ENCODE peak calls at places on chromosomes 11 and 22, in four cellular contexts. O, R, I and W are unnamed samples.

GRCh38 chr11:8658210-8658968 is 24.1 kb downstream of the TRIM66 start:
- DNase-seq in R (no peak), I (no peak), O (no peak), W (no peak)

GRCh38 chr11:126485021-126485781 is 129.7 kb downstream of the ST3GAL4 start:
- DNase-seq in I (no peak), R (no peak), O (no peak), W (no peak)

GRCh38 chr22:44441401-44442185 is 56.4 kb downstream of the RTL6 start:
- DNase-seq in I (no peak), O (no peak), R (no peak), W (no peak)

GRCh38 chr11:87447606-87448005 is 409.9 kb downstream of the TMEM135 start:
- DNase-seq in I (no peak), R (no peak), O (no peak), W (no peak)

GRCh38 chr11:83070044-83070877 is 1.4 kb downstream of the RAB30 start:
- DNase-seq in O (no peak), R (no peak), I (no peak), W (no peak)

GRCh38 chr11:114162719-114163123 is 103.2 kb downstream of the ZBTB16 start:
- DNase-seq in R (no peak), I (peak; percentile 89), O (peak; percentile 74), W (no peak)

GRCh38 chr11:75931124-75931523 is 116.1 kb downstream of the UVRAG start:
- DNase-seq in R (no peak), O (no peak), I (no peak), W (no peak)

GRCh38 chr11:112610996-112611795 is 350.0 kb upstream of the NCAM1 start:
- DNase-seq in I (no peak), R (no peak), O (no peak), W (no peak)

GRCh38 chr22:22242488-22242887 is 2.1 kb upstream of the VPREB1 start:
- DNase-seq in R (no peak), I (no peak), O (no peak), W (no peak)

GRCh38 chr11:16791494-16791961 is 53.1 kb downstream of the C11orf58 start:
- DNase-seq in O (no peak), I (no peak), R (no peak), W (no peak)

GRCh38 chr11:27485930-27486773 is 13.6 kb upstream of the LGR4 start:
- DNase-seq in O (peak; percentile 64), I (no peak), R (no peak), W (no peak)

GRCh38 chr22:49764151-49764581 is 63.5 kb downstream of the BRD1 start:
- DNase-seq in O (no peak), R (no peak), I (peak; percentile 9), W (no peak)

GRCh38 chr22:42296381-42296853 is 26.0 kb upstream of the TCF20 start:
- DNase-seq in O (no peak), I (no peak), R (no peak), W (no peak)

GRCh38 chr11:132980721-132981120 is 551.6 kb downstream of the OPCML start:
- DNase-seq in R (no peak), I (no peak), O (no peak), W (no peak)

GRCh38 chr11:74138572-74138971 is 32.2 kb downstream of the C2CD3 start:
- DNase-seq in R (no peak), O (peak; percentile 66), I (no peak), W (no peak)

GRCh38 chr11:8032122-8032521 is 45.0 kb downstream of the EIF3F start:
- DNase-seq in R (no peak), O (no peak), I (no peak), W (no peak)

GRCh38 chr11:63761870-63762661 is 6.5 kb downstream of the ZFTA start:
- DNase-seq in I (no peak), O (peak; percentile 42), R (no peak), W (no peak)
- H3K27ac ChIP-seq in I (peak overlapping the region; percentile 41), O (no peak overlapping the region), R (no peak overlapping the region), W (no peak overlapping the region)

DNA sequence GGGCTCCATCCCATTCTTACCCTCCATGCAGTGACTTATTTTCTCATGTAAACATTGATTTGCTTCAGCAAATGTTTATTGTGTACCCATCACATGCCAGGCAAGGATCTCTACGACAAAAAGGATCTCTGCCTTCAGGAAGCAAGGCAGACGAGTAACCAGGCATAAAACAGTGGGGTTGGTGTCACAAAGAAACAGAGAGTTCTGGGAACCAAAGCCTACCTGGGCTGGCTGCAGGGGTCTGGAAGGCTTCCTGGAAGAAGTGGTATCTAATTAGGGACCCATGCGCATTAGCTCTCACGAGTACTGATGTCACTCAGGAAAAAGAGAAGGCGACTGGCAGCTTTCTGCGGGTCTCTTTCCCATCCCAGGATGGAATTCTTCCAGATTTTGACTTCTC is 44.5 kb downstream of the KIAA1671 start:
- DNase-seq in R (no peak), O (no peak), I (no peak), W (no peak)
- H3K27ac ChIP-seq in R (no peak overlapping the region), O (peak overlapping the region; percentile 92), I (no peak overlapping the region), W (no peak overlapping the region)

GRCh38 chr22:30333707-30334087 is 7.0 kb upstream of the TBC1D10A start:
- DNase-seq in I (no peak), R (no peak), O (no peak), W (no peak)
- H3K27ac ChIP-seq in I (no peak overlapping the region), R (no peak overlapping the region), O (no peak overlapping the region), W (no peak overlapping the region)

GRCh38 chr11:18791175-18792065 is at the start of gene PTPN5:
- DNase-seq in I (no peak), O (peak; percentile 48), R (no peak), W (no peak)
- H3K27ac ChIP-seq in I (no peak within 1 kb of the TSS), O (no peak within 1 kb of the TSS), R (no peak within 1 kb of the TSS), W (no peak within 1 kb of the TSS)

DNA sequence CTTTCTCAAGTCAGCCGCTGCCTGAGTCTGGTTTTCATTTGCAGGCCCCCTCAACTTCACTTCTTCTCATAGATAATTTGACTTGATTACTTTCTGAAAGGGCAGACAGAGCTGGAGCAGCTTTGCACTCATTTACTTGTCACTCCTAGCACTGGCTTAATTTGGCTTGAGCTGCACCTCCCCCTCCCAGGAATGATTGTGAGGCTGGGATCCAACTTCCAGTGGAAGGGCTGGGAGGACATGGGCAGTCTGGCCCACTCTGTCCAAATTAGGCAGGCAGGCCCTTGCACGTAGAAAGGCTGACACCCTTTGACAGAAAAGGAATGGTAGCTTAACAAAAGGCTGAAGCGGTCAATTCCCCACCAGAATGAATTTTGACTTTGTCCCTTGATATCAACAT is 453.9 kb downstream of the ETS1 start:
- DNase-seq in R (no peak), O (peak; percentile 74), I (no peak), W (no peak)
- H3K27ac ChIP-seq in R (no peak overlapping the region), O (peak overlapping the region; percentile 70), I (no peak overlapping the region), W (no peak overlapping the region)

DNA sequence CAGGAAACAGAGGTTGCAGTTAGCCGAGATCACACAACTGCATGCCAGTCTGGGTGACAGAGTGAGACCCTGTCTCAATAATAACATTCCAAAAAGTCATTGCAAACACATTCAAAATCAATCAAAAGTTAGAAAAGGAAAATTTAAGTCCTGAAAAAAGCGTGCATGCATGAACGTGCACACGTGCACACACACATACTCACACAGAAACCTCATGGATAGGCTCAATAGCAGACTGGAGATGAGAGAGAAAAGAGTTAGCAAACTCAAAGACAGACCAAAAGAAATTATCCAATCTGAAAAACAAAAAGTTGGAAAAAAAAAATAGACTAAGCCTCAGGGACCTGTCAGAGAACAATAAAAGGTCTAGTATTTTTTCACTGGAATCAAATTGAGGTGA is 1005.6 kb downstream of the TBC1D22A start:
- DNase-seq in O (no peak), R (no peak), I (no peak), W (no peak)
- H3K27ac ChIP-seq in O (no peak overlapping the region), R (no peak overlapping the region), I (no peak overlapping the region), W (no peak overlapping the region)

GRCh38 chr11:101661559-101661958 is 77.8 kb upstream of the TRPC6 start:
- DNase-seq in O (no peak), R (no peak), I (no peak), W (no peak)

GRCh38 chr11:101666916-101667315 is 83.1 kb upstream of the TRPC6 start:
- DNase-seq in O (no peak), I (no peak), R (no peak), W (no peak)
- H3K27ac ChIP-seq in O (no peak overlapping the region), I (no peak overlapping the region), R (no peak overlapping the region), W (no peak overlapping the region)

DNA sequence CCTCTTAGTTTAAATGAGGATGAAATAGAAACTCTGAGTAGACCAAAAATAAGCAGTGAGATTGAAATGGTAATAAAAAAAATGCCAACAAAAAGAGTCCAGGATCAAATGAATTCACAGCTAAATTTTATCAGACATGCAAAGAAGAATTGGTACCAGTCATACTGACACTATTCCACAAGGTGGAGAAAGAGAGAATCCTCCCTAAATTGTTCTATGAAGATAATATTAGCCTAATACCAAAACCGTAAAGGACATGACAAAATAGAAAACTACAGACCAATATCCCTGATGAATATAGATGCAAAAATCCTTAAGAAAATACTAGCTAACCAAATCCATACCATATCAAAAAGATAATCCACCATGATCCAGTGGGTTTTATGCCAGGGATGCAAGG is 169.8 kb upstream of the CHORDC1 start:
- DNase-seq in O (no peak), I (no peak), R (no peak), W (no peak)
- H3K27ac ChIP-seq in O (no peak overlapping the region), I (no peak overlapping the region), R (no peak overlapping the region), W (no peak overlapping the region)